ENCODE peak calls at places on chromosomes 3 and 15, in five cellular contexts. I is GM12878, N is HepG2, M is NT2/D1, C is H1. D is an unnamed sample.

GRCh38 chr3:115363071-115363470 is 216.0 kb upstream of the ZBTB20 start:
- DNase-seq in N (no peak), C (no peak), M (no peak), I (no peak), D (no peak)

GRCh38 chr15:70775160-70775559 is 11.8 kb upstream of the UACA start:
- DNase-seq in M (no peak), C (no peak), N (no peak), I (no peak), D (no peak)

GRCh38 chr3:196168808-196169391 is 42.3 kb downstream of the ZDHHC19 start:
- DNase-seq in M (no peak), C (no peak), N (no peak), I (no peak), D (no peak)

GRCh38 chr3:188152660-188153497 is 1.1 kb upstream of the LPP start:
- DNase-seq in N (no peak), C (peak; percentile 64), M (peak; percentile 76), I (no peak), D (peak; percentile 28)

GRCh38 chr15:73897441-73898261 is 24.3 kb downstream of the TBC1D21 start:
- DNase-seq in N (peak; percentile 25), M (peak; percentile 51), C (peak; percentile 44), I (no peak), D (peak; percentile 91)

GRCh38 chr3:170027691-170028102 is 10.1 kb upstream of the GPR160 start:
- DNase-seq in C (no peak), I (no peak), M (no peak), N (peak; percentile 25), D (no peak)

GRCh38 chr15:65979316-65979715 is 110.0 kb downstream of the RAB11A start:
- DNase-seq in C (no peak), I (no peak), M (no peak), N (no peak), D (no peak)

GRCh38 chr15:72554471-72555425 is 80.6 kb downstream of the ARIH1 start:
- DNase-seq in C (no peak), N (peak; percentile 4), M (no peak), I (no peak), D (no peak)

GRCh38 chr3:186481526-186481925 is 62.7 kb downstream of the CRYGS start:
- DNase-seq in N (no peak), M (no peak), I (no peak), C (no peak), D (no peak)

GRCh38 chr3:25870452-25870851 is 80.6 kb downstream of the OXSM start:
- DNase-seq in I (no peak), N (no peak), C (no peak), M (no peak), D (no peak)

GRCh38 chr3:25872200-25872877 is 82.4 kb downstream of the OXSM start:
- DNase-seq in M (no peak), I (no peak), C (no peak), N (no peak), D (no peak)
- TF ChIP-seq SUZ12 in M (no peak), I (no peak), C (no peak), N (no peak), D (no peak)

GRCh38 chr3:95197661-95198060 is 1134.8 kb downstream of the NSUN3 start:
- DNase-seq in I (no peak), M (no peak), C (no peak), N (no peak), D (no peak)
- TF ChIP-seq SUZ12 in I (no peak), M (no peak), C (no peak), N (no peak), D (no peak)

GRCh38 chr3:70053293-70053692 is 53.8 kb downstream of the SAMMSON start:
- DNase-seq in N (no peak), M (no peak), C (no peak), I (no peak), D (no peak)
- TF ChIP-seq SUZ12 in N (no peak), M (no peak), C (no peak), I (no peak), D (no peak)

GRCh38 chr3:171876651-171877272 is 33.6 kb downstream of the TMEM212 start:
- DNase-seq in N (no peak), M (no peak), I (no peak), C (no peak), D (no peak)
- TF ChIP-seq SUZ12 in N (no peak), M (no peak), I (no peak), C (no peak), D (no peak)

GRCh38 chr3:25831578-25831977 is 41.7 kb downstream of the OXSM start:
- DNase-seq in N (no peak), C (no peak), M (no peak), I (no peak), D (peak; percentile 20)
- TF ChIP-seq SUZ12 in N (no peak), C (no peak), M (no peak), I (no peak), D (no peak)

GRCh38 chr3:66039590-66039887 is 821 bp upstream of the MAGI1 start:
- DNase-seq in C (no peak), M (peak; percentile 40), N (peak; percentile 24), I (no peak), D (peak; percentile 42)
- TF ChIP-seq SUZ12 in C (no peak), M (no peak), N (no peak), I (no peak), D (no peak)

DNA sequence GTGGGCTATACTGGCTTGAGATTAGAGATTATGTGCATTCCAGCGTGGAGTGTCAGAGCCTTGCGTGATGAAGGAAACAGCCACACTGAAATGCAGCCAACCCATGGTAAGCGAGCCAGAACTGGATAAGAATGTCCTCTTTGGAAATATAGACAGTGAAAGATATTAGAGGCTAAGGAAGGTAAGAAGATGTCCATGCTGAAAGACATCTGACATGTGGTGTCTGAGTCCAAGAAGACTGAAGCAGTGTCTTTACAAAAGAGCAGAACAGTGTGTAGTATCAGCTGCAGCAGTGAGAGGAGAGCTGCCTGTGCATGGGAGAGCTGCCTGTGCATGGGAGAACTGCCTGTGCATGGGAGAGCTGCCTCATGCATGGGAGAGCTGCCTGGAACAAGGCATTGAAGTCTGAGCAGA is 672.2 kb downstream of the DIPK2A start:
- DNase-seq in N (no peak), C (no peak), I (no peak), M (no peak), D (no peak)
- TF ChIP-seq SUZ12 in N (no peak), C (no peak), I (no peak), M (no peak), D (no peak)

DNA sequence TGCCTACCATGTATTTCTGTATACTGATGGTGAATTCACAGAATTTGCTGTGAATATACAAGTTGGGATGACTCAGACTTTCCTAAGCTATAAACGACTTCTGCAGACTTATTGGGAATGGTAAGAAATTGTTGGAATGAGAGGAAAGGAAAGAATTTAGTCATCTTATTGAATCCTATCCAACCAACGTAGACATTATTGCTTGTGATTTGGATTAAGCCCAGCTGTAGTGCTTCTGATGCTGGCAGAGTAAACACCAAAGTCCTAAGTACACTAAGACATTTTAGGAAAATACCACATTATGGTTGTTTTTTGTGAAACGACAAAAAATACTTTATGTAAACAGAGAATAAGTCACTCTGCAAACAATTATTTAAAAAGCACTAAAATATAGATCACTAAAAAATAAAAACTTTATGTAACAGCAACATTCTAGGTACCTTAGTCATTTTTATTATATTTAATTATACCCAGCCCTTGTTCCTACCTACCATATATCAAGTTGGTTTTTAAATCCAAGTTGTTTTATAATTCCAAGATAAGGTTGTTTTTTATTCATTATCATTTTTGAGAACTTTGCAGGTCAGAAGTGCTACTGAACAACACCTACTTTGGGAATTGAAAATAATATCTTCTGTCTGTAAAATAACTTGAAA is 99.2 kb upstream of the MLF1 start:
- DNase-seq in C (no peak), M (no peak), N (peak; percentile 42), I (no peak), D (no peak)
- TF ChIP-seq SUZ12 in C (no peak), M (no peak), N (no peak), I (no peak), D (no peak)

GRCh38 chr15:59545573-59545972 is 66.0 kb upstream of the GCNT3 start:
- DNase-seq in M (no peak), I (no peak), C (no peak), N (peak; percentile 13), D (no peak)
- TF ChIP-seq SUZ12 in M (no peak), I (no peak), C (no peak), N (no peak), D (no peak)